ENCODE peak calls at places on chromosomes 5 and 9, in five cellular contexts. A is MM.1S, C is suprapubic skin, S is mucosa of descending colon, B is SK-N-SH. V is an unnamed sample.

GRCh38 chr5:149271717-149272558 is at the start of gene AFAP1L1:
- DNase-seq in A (no peak), C (peak; percentile 83), S (peak; percentile 58), B (peak; percentile 89), V (no peak)

GRCh38 chr5:14672508-14673394 is 8.2 kb downstream of the OTULIN start:
- DNase-seq in A (no peak), C (no peak), S (no peak), B (no peak), V (no peak)

GRCh38 chr9:77649109-77649812 is 1.1 kb upstream of the GNA14 start:
- DNase-seq in A (no peak), C (no peak), S (no peak), B (peak; percentile 35), V (no peak)

GRCh38 chr5:1312993-1313833 is 18.3 kb upstream of the TERT start:
- DNase-seq in A (peak; percentile 98), C (peak; percentile 78), S (no peak), B (no peak), V (peak; percentile 67)

GRCh38 chr5:94243612-94244011 is 374.8 kb downstream of the KIAA0825 start:
- DNase-seq in A (no peak), C (no peak), S (no peak), B (no peak), V (no peak)

GRCh38 chr5:116361171-116361967 is 213.3 kb downstream of the SEMA6A start:
- DNase-seq in A (no peak), C (no peak), S (peak; percentile 67), B (peak; percentile 37), V (no peak)

GRCh38 chr5:139689631-139690384 is 41.7 kb downstream of the CXXC5 start:
- DNase-seq in A (peak; percentile 39), C (no peak), S (peak; percentile 76), B (peak; percentile 70), V (no peak)

GRCh38 chr9:127608104-127608966 is 3.7 kb upstream of the STXBP1 start:
- DNase-seq in A (peak; percentile 94), C (no peak), S (peak; percentile 62), B (peak; percentile 94), V (peak; percentile 90)

GRCh38 chr9:104992696-104993095 is 64.7 kb upstream of the ABCA1 start:
- DNase-seq in A (no peak), C (no peak), S (no peak), B (no peak), V (no peak)

GRCh38 chr5:44002381-44002901 is 386.8 kb downstream of the FGF10 start:
- DNase-seq in A (no peak), C (no peak), S (no peak), B (no peak), V (no peak)

GRCh38 chr9:108776920-108777650 is 78.7 kb downstream of the ACTL7B start:
- DNase-seq in A (no peak), C (no peak), S (no peak), B (no peak), V (no peak)

GRCh38 chr9:113941056-113941455 is 64.9 kb downstream of the ZNF618 start:
- DNase-seq in A (no peak), C (no peak), S (no peak), B (no peak), V (no peak)

GRCh38 chr5:168215646-168216045 is 75.8 kb upstream of the WWC1 start:
- DNase-seq in A (no peak), C (no peak), S (no peak), B (no peak), V (no peak)

GRCh38 chr5:163623524-163623923 is 118.1 kb downstream of the MAT2B start:
- DNase-seq in A (no peak), C (no peak), S (no peak), B (no peak), V (no peak)

GRCh38 chr5:115838885-115839518 is 2.4 kb downstream of the ATG12 start:
- DNase-seq in A (peak; percentile 65), C (no peak), S (no peak), B (peak; percentile 47), V (no peak)

GRCh38 chr5:167684251-167684650 is 607.2 kb upstream of the WWC1 start:
- DNase-seq in A (no peak), C (no peak), S (no peak), B (no peak), V (no peak)

DNA sequence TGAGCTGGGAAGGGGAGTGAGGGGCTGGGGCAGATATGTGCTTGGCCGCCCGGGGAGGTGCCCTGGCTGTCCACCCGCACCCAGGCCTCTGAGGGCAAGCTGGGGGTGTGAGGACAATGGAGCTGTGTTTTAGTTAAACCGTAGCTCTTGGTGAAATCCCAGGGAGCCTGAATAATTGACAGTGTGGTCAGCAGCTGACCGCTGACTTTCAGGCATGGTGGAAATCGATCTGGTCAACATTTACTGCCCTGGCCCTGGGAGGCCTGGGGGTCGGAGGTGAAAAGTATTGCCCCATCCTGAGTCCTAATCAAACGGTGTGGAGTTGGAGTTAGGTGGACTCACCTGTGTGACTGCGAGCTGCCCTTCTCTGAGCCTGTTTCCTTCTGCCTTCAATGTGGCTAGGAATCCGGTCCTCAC is 31.2 kb upstream of the CRB2 start:
- DNase-seq in A (no peak), C (no peak), S (no peak), B (no peak), V (no peak)
- H3K9me3 ChIP-seq in A (no peaks in the 10 kb centered on the region), C (no peaks in the 10 kb centered on the region), S (no peaks in the 10 kb centered on the region), B (no peaks in the 10 kb centered on the region), V (no peaks in the 10 kb centered on the region)

DNA sequence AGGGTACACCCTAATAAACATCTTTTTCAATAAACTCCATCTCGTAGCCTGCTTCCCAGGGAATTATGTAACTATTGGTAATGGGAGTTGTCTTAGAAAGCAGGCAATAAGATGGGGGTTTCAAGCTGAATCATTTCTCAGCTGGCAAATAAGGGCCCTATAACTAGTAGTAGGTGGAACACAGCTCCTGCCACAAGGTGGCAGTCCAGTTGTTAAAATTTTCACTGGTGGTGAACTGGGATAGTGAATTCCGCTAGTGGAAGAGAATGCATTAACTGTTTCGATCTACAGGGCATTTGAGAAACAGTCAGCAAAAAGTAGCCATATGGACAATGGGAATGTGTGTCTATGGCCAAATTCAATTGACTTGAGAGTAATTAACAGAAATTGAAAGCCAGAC is 27.7 kb downstream of the PCDHB15 start:
- DNase-seq in A (no peak), C (no peak), S (no peak), B (no peak), V (no peak)
- H3K9me3 ChIP-seq in A (no peaks in the 10 kb centered on the region), C (peaks cover 75% of the 10 kb centered on the region), S (peaks cover 97% of the 10 kb centered on the region), B (no peaks in the 10 kb centered on the region), V (peaks cover 6% of the 10 kb centered on the region)

GRCh38 chr5:4043135-4043534 is 447.5 kb downstream of the IRX1 start:
- DNase-seq in A (no peak), C (no peak), S (no peak), B (no peak), V (no peak)
- H3K9me3 ChIP-seq in A (no peaks in the 10 kb centered on the region), C (no peaks in the 10 kb centered on the region), S (peaks cover 13% of the 10 kb centered on the region), B (no peaks in the 10 kb centered on the region), V (peaks cover 5% of the 10 kb centered on the region)

DNA sequence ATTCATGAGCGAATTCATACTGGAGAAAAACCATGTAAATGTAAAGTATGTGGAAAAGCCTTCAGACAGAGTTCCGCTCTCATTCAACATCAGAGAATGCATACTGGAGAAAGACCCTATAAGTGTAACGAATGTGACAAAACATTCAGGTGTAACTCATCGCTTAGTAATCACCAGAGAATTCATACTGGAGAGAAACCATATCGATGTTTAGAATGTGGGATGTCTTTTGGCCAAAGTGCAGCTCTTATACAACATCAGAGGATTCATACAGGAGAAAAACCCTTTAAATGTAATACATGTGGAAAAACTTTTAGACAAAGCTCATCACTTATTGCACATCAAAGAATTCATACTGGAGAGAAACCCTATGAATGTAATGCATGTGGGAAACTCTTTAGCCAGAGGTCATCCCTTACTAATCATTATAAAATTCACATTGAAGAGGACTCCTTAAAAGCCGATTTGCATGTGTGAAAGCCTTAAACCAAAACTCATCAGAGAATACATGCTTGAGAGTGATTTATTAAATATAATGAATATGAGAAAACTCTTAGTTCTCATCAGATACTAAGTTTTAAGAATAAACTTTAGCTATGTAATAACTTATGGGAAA is 11.8 kb upstream of the ZFP2 start:
- DNase-seq in A (no peak), C (no peak), S (no peak), B (no peak), V (no peak)
- H3K9me3 ChIP-seq in A (no peaks in the 10 kb centered on the region), C (peaks cover 62% of the 10 kb centered on the region), S (peaks cover 99% of the 10 kb centered on the region), B (peaks cover 38% of the 10 kb centered on the region), V (peaks cover 66% of the 10 kb centered on the region)

GRCh38 chr5:85466423-85466822 is 1081.7 kb upstream of the EDIL3 start:
- DNase-seq in A (no peak), C (no peak), S (no peak), B (no peak), V (no peak)

GRCh38 chr5:85458319-85458718 is 1073.6 kb upstream of the EDIL3 start:
- DNase-seq in A (no peak), C (no peak), S (no peak), B (no peak), V (no peak)

GRCh38 chr5:85462957-85463356 is 1078.3 kb upstream of the EDIL3 start:
- DNase-seq in A (no peak), C (no peak), S (no peak), B (no peak), V (no peak)
- H3K9me3 ChIP-seq in A (no peaks in the 10 kb centered on the region), C (no peaks in the 10 kb centered on the region), S (no peaks in the 10 kb centered on the region), B (no peaks in the 10 kb centered on the region), V (no peaks in the 10 kb centered on the region)